ENCODE peak calls at places on chromosomes 6 and 20, in seven cellular contexts. G is K562, H is endothelial cell, F is fibroblast of pulmonary artery, A is HFFc6, R is right lobe of liver, J is OCI-LY7. X is an unnamed sample.

GRCh38 chr6:113971786-113972185 is 838 bp upstream of the HDAC2 start:
- DNase-seq in G (peak; percentile 40), J (peak; percentile 10), F (peak; percentile 28), H (no peak), R (no peak), A (no peak), X (peak; percentile 30)

GRCh38 chr20:41617059-41617921 is 887 bp downstream of the CHD6 start:
- DNase-seq in G (peak; percentile 66), R (peak; percentile 65), F (peak; percentile 44), A (peak; percentile 3), J (peak; percentile 54), H (peak; percentile 43), X (peak; percentile 30)

GRCh38 chr20:51036226-51036625 is 13.3 kb upstream of the KCNG1 start:
- DNase-seq in J (no peak), F (no peak), A (no peak), G (no peak), H (no peak), R (no peak), X (no peak)

GRCh38 chr20:36614781-36615557 is 9.4 kb downstream of the RAB5IF start:
- DNase-seq in H (no peak), J (no peak), G (no peak), R (no peak), F (no peak), A (no peak), X (no peak)

GRCh38 chr20:53580376-53581111 is 13.1 kb downstream of the ZNF217 start:
- DNase-seq in F (no peak), A (no peak), G (no peak), R (no peak), J (no peak), H (no peak), X (no peak)

GRCh38 chr20:38633577-38634093 is 32.0 kb downstream of the ARHGAP40 start:
- DNase-seq in F (peak; percentile 57), G (peak; percentile 82), J (peak; percentile 70), R (no peak), A (peak; percentile 45), H (peak; percentile 82), X (peak; percentile 63)

GRCh38 chr20:62449951-62450815 is 22.8 kb upstream of the RBBP8NL start:
- DNase-seq in G (no peak), J (no peak), A (no peak), R (no peak), F (no peak), H (no peak), X (no peak)

GRCh38 chr6:40947876-40948514 is 91.0 kb downstream of the UNC5CL start:
- DNase-seq in R (no peak), F (peak; percentile 65), H (no peak), J (no peak), G (no peak), A (peak; percentile 83), X (peak; percentile 34)

GRCh38 chr20:58850693-58851174 is at the start of gene GNAS-AS1:
- DNase-seq in G (peak; percentile 62), H (peak; percentile 86), J (peak; percentile 90), R (peak; percentile 71), F (peak; percentile 89), A (peak; percentile 83), X (peak; percentile 79)

GRCh38 chr6:42269553-42269952 is 51.9 kb upstream of the MRPS10 start:
- DNase-seq in G (no peak), J (peak; percentile 93), F (no peak), R (no peak), H (no peak), A (no peak), X (no peak)

GRCh38 chr6:130720076-130720475 is 107.1 kb upstream of the SMLR1 start:
- DNase-seq in H (no peak), R (no peak), G (no peak), A (no peak), J (no peak), F (no peak), X (peak; percentile 19)

GRCh38 chr20:10857362-10858070 is 183.7 kb upstream of the JAG1 start:
- DNase-seq in G (no peak), F (peak; percentile 97), J (no peak), H (no peak), R (peak; percentile 70), A (no peak), X (peak; percentile 93)

GRCh38 chr20:56566621-56567020 is 33.6 kb downstream of the FAM209B start:
- DNase-seq in A (no peak), H (no peak), F (no peak), R (no peak), G (peak; percentile 14), J (no peak), X (no peak)

GRCh38 chr20:19802492-19803158 is 44.6 kb downstream of the RIN2 start:
- DNase-seq in J (no peak), H (no peak), F (no peak), R (no peak), A (no peak), G (no peak), X (peak; percentile 72)

GRCh38 chr6:168525114-168525513 is 84.1 kb downstream of the SMOC2 start:
- DNase-seq in G (no peak), R (no peak), F (no peak), H (no peak), J (no peak), A (no peak), X (no peak)

GRCh38 chr6:81769834-81770233 is 17.4 kb upstream of the TENT5A start:
- DNase-seq in H (no peak), A (peak; percentile 73), J (no peak), F (no peak), G (no peak), R (no peak), X (peak; percentile 38)

GRCh38 chr6:100078509-100078908 is 84.5 kb upstream of the MCHR2 start:
- DNase-seq in J (peak; percentile 2), H (peak; percentile 7), F (peak; percentile 24), G (peak; percentile 17), R (no peak), A (peak; percentile 64), X (peak; percentile 77)

GRCh38 chr6:144661101-144661806 is 376.1 kb downstream of the UTRN start:
- DNase-seq in H (no peak), G (no peak), R (no peak), F (no peak), J (no peak), A (peak; percentile 22), X (no peak)

GRCh38 chr20:45771182-45771759 is 20.4 kb downstream of the WFDC3 start:
- DNase-seq in H (peak; percentile 84), A (peak; percentile 65), R (peak; percentile 78), F (peak; percentile 78), G (peak; percentile 87), J (peak; percentile 82), X (peak; percentile 83)

GRCh38 chr20:4593149-4593525 is 128.6 kb upstream of the PRND start:
- DNase-seq in H (no peak), A (no peak), J (no peak), G (no peak), R (no peak), F (no peak), X (no peak)

GRCh38 chr6:54266400-54266923 is 41.8 kb upstream of the TINAG start:
- DNase-seq in J (peak; percentile 1), A (no peak), H (peak; percentile 9), R (no peak), G (no peak), F (no peak), X (no peak)
- TF ChIP-seq CTCF in J (peak; percentile 36), A (peak; percentile 22), H (peak; percentile 14), R (no peak), G (no peak), F (no peak), X (no peak)

DNA sequence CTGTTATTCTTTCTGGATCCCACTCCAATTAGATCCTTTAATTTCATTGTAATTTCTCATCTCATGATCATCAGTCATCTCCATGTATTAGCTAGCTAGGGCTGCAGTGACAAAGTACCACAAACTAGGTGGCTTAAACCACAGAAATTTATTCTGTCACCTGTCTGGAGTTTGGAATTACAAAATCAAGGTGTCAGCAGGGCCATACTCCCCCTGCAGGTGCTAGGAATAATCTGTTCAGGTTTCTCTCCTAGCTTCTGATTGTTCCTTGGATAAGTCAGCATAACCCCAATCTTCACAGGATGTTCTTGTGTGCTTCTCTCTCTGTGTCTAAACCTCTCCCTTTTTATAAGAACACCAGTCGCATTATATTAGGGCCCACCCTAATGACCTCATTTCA is 40.4 kb downstream of the BEND6 start:
- DNase-seq in F (no peak), G (no peak), H (no peak), A (no peak), J (peak; percentile 6), R (no peak), X (peak; percentile 29)
- TF ChIP-seq CTCF in F (no peak), G (peak; percentile 28), H (no peak), A (peak; percentile 36), J (peak; percentile 51), R (no peak), X (no peak)

DNA sequence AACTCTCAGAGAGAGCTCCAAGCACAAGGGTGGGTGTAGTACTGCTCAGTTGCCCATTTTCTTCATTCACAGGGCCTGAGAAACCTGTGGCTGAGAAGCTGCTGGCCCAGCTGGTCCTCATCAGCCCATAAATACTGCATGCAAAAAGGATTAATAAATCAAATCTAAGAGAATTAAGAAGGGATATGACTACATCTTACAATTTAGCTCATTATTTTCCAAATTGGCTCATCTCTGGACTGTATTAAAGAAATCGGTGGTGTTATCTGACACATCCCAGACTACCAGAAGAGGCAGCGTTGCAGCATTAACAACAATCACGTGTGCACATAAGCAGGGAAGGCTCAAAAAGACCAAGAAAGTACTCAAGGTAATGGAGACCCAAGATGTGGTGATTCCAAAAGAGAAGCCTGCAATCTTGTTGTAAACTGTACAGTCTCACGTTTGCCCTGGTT is 90.7 kb downstream of the CD24 start:
- DNase-seq in R (no peak), J (peak; percentile 24), A (no peak), G (peak; percentile 72), F (no peak), H (no peak), X (peak; percentile 17)
- TF ChIP-seq CTCF in R (no peak), J (peak; percentile 39), A (peak; percentile 17), G (peak; percentile 47), F (no peak), H (no peak), X (peak; percentile 11)

GRCh38 chr6:88728756-88729155 is 234.7 kb downstream of the RNGTT start:
- DNase-seq in G (no peak), F (no peak), A (no peak), R (no peak), J (no peak), H (no peak), X (no peak)

GRCh38 chr6:88722691-88723090 is 240.7 kb downstream of the RNGTT start:
- DNase-seq in F (peak; percentile 10), R (no peak), H (no peak), J (no peak), G (no peak), A (no peak), X (no peak)

GRCh38 chr6:88730602-88731001 is 232.8 kb downstream of the RNGTT start:
- DNase-seq in R (no peak), A (peak; percentile 17), J (no peak), F (peak; percentile 69), G (no peak), H (no peak), X (peak; percentile 61)

DNA sequence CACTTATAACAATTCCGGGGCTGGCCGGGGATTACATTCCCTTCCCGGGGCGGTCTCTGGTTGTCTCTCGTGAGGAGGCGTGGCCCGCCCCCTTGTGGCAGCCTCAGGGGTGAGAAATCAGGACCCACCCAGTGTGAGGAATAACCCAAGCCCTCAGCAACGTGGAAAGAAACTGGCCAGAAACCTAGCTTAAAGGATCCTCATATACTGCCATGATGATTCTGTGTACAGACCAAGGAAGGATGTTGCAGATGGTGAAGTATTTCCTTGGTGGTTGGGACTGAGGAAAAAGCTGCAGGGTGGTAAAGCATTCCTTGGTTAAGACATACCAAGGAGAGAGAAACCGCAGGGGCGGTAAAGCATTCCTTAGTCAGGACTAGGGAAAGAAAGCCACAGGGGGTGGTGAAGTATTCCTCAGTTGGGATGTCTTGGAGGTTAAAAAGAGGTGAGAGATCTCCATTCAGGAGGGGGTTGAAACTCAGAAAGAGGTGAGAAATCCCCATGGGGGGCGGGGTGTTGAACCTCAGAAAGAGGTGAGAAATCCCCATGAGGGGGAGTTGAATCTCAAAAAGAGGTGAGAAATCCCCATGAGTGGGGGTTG is 238.2 kb downstream of the RNGTT start:
- DNase-seq in A (no peak), H (peak; percentile 62), G (peak; percentile 19), R (no peak), J (peak; percentile 18), F (peak; percentile 55), X (no peak)
- TF ChIP-seq CTCF in A (peak; percentile 48), H (peak; percentile 73), G (peak; percentile 13), R (peak; percentile 39), J (peak; percentile 69), F (peak; percentile 29), X (no peak)